ENCODE peak calls at places on chromosome 16, in six cellular contexts. Q is brain microvascular endothelial cell; G is iris pigment epithelial cell; U is upper lobe of right lung; I is AG10803; V is stimulated activated CD4-positive, alpha-beta T cell treated with anti-CD3 and anti-CD28 coated beads, Interleukin-12 subunit alpha, Interleukin-12 subunit beta, amount 100 ng/mL, for 4 hours. O is an unnamed sample.

GRCh38 chr16:49704586-49705155 is 151.2 kb downstream of the ZNF423 start:
- DNase-seq in U (no peak), V (no peak), Q (no peak), G (peak; percentile 10), I (no peak), O (no peak)

GRCh38 chr16:85458952-85459351 is 154.2 kb upstream of the GSE1 start:
- DNase-seq in V (no peak), U (no peak), G (no peak), I (no peak), Q (no peak), O (no peak)

GRCh38 chr16:48383877-48384304 is 1.3 kb downstream of the SIAH1 start:
- DNase-seq in I (no peak), Q (no peak), U (no peak), V (no peak), G (no peak), O (no peak)

GRCh38 chr16:65600046-65600445 is 478.2 kb upstream of the CDH11 start:
- DNase-seq in U (no peak), Q (no peak), I (no peak), G (no peak), V (no peak), O (no peak)

GRCh38 chr16:2691491-2692248 is 9.3 kb downstream of the KCTD5 start:
- DNase-seq in I (no peak), U (no peak), V (no peak), Q (no peak), G (no peak), O (peak; percentile 26)

GRCh38 chr16:3017262-3017805 is 649 bp downstream of the CLDN6 start:
- DNase-seq in I (no peak), G (no peak), U (no peak), Q (no peak), V (no peak), O (no peak)

GRCh38 chr16:53207810-53208752 is 153.3 kb downstream of the CHD9 start:
- DNase-seq in V (no peak), U (no peak), G (peak; percentile 87), Q (peak; percentile 74), I (peak; percentile 76), O (peak; percentile 72)

GRCh38 chr16:85515319-85515745 is 97.8 kb upstream of the GSE1 start:
- DNase-seq in V (no peak), Q (no peak), G (no peak), I (no peak), U (no peak), O (no peak)

GRCh38 chr16:14354561-14355351 is 275.3 kb downstream of the PARN start:
- DNase-seq in G (peak; percentile 44), Q (no peak), I (peak; percentile 65), V (peak; percentile 14), U (no peak), O (no peak)

GRCh38 chr16:67860589-67861398 is 12.1 kb upstream of the EDC4 start:
- DNase-seq in I (peak; percentile 66), V (no peak), G (peak; percentile 69), U (no peak), Q (peak; percentile 46), O (no peak)

GRCh38 chr16:84308120-84308519 is 13.4 kb downstream of the WFDC1 start:
- DNase-seq in U (peak; percentile 73), I (peak; percentile 39), Q (no peak), V (no peak), G (peak; percentile 17), O (no peak)

GRCh38 chr16:86557587-86557986 is 2.6 kb upstream of the MTHFSD start:
- DNase-seq in V (no peak), I (no peak), G (no peak), U (no peak), Q (no peak), O (no peak)

GRCh38 chr16:85296859-85297698 is 184.8 kb upstream of the CIBAR2 start:
- DNase-seq in G (peak; percentile 16), Q (no peak), U (peak; percentile 80), I (peak; percentile 29), V (peak; percentile 39), O (no peak)

GRCh38 chr16:25011891-25012499 is 3.2 kb downstream of the ARHGAP17 start:
- DNase-seq in U (no peak), I (no peak), Q (no peak), V (no peak), G (peak; percentile 52), O (no peak)

GRCh38 chr16:88560722-88561484 is 9.3 kb upstream of the ZC3H18 start:
- DNase-seq in G (peak; percentile 29), Q (no peak), U (no peak), I (peak; percentile 15), V (no peak), O (peak; percentile 4)

GRCh38 chr16:17304814-17305169 is 166.0 kb downstream of the XYLT1 start:
- DNase-seq in U (no peak), G (no peak), Q (no peak), V (no peak), I (peak; percentile 62), O (no peak)

GRCh38 chr16:67883872-67884261 is 818 bp upstream of the NRN1L start:
- DNase-seq in V (peak; percentile 78), I (no peak), U (peak; percentile 87), G (peak; percentile 45), Q (no peak), O (no peak)